ENCODE peak calls at places on chromosomes 4 and X, in six cellular contexts. One of them, this sample, is unnamed.

GRCh38 chrX:22748093-22748999 is 251.4 kb upstream of the DDX53 start:
- DNase-seq in K562: peak
- DNase-seq in H1: peak
- DNase-seq in HepG2: peak
- DNase-seq in HL-60: peak
- DNase-seq in SK-N-SH: peak
- DNase-seq in this sample: no peak

GRCh38 chr4:74975082-74975481 is 42.2 kb downstream of the PARM1 start:
- DNase-seq in SK-N-SH: no peak
- DNase-seq in K562: no peak
- DNase-seq in H1: no peak
- DNase-seq in HL-60: no peak
- DNase-seq in HepG2: no peak
- DNase-seq in this sample: no peak

GRCh38 chrX:2317527-2318055 is 183.2 kb downstream of the DHRSX start:
- DNase-seq in HL-60: no peak
- DNase-seq in SK-N-SH: no peak
- DNase-seq in K562: peak
- DNase-seq in HepG2: no peak
- DNase-seq in H1: no peak
- DNase-seq in this sample: no peak

GRCh38 chr4:41360911-41361830 is 104.4 kb downstream of the UCHL1 start:
- DNase-seq in K562: no peak
- DNase-seq in SK-N-SH: peak
- DNase-seq in H1: no peak
- DNase-seq in HepG2: no peak
- DNase-seq in HL-60: no peak
- DNase-seq in this sample: no peak

GRCh38 chr4:5037553-5038551 is 13.4 kb upstream of the STK32B start:
- DNase-seq in HepG2: peak
- DNase-seq in H1: no peak
- DNase-seq in HL-60: peak
- DNase-seq in K562: peak
- DNase-seq in SK-N-SH: no peak
- DNase-seq in this sample: no peak

GRCh38 chrX:149185087-149185486 is 320.0 kb downstream of the IDS start:
- DNase-seq in SK-N-SH: no peak
- DNase-seq in K562: no peak
- DNase-seq in H1: no peak
- DNase-seq in HL-60: no peak
- DNase-seq in HepG2: no peak
- DNase-seq in this sample: no peak

GRCh38 chr4:3681191-3681590 is 85.0 kb upstream of the ADRA2C start:
- DNase-seq in HL-60: no peak
- DNase-seq in SK-N-SH: no peak
- DNase-seq in K562: no peak
- DNase-seq in HepG2: no peak
- DNase-seq in H1: no peak
- DNase-seq in this sample: no peak

GRCh38 chr4:150242820-150243458 is 164.7 kb downstream of the DCLK2 start:
- DNase-seq in K562: peak
- DNase-seq in HepG2: no peak
- DNase-seq in H1: no peak
- DNase-seq in SK-N-SH: peak
- DNase-seq in HL-60: no peak
- DNase-seq in this sample: no peak

GRCh38 chrX:40090050-40090804 is 7.5 kb downstream of the BCOR start:
- DNase-seq in K562: peak
- DNase-seq in SK-N-SH: peak
- DNase-seq in HL-60: no peak
- DNase-seq in H1: no peak
- DNase-seq in HepG2: no peak
- DNase-seq in this sample: no peak

GRCh38 chr4:1026115-1026514 is 14.7 kb downstream of the FGFRL1 start:
- DNase-seq in K562: peak
- DNase-seq in SK-N-SH: peak
- DNase-seq in HL-60: peak
- DNase-seq in H1: no peak
- DNase-seq in HepG2: no peak
- DNase-seq in this sample: peak

GRCh38 chr4:185142563-185142910 is 529 bp upstream of the SLC25A4 start:
- DNase-seq in HL-60: no peak
- DNase-seq in SK-N-SH: no peak
- DNase-seq in HepG2: peak
- DNase-seq in H1: no peak
- DNase-seq in K562: no peak
- DNase-seq in this sample: no peak

GRCh38 chrX:110435191-110435590 is 76.5 kb downstream of the RTL9 start:
- DNase-seq in HL-60: no peak
- DNase-seq in SK-N-SH: no peak
- DNase-seq in K562: no peak
- DNase-seq in H1: no peak
- DNase-seq in HepG2: no peak
- DNase-seq in this sample: no peak

GRCh38 chrX:11760958-11761357 is 2.9 kb downstream of the MSL3 start:
- DNase-seq in HL-60: no peak
- DNase-seq in K562: no peak
- DNase-seq in H1: no peak
- DNase-seq in SK-N-SH: no peak
- DNase-seq in HepG2: no peak
- DNase-seq in this sample: no peak

GRCh38 chr4:2936773-2937145 is 26.4 kb downstream of the NOP14 start:
- DNase-seq in HL-60: peak
- DNase-seq in HepG2: no peak
- DNase-seq in SK-N-SH: no peak
- DNase-seq in K562: peak
- DNase-seq in H1: no peak
- DNase-seq in this sample: peak

GRCh38 chrX:130555757-130556156 is 154.0 kb downstream of the RBMX2 start:
- DNase-seq in H1: no peak
- DNase-seq in K562: no peak
- DNase-seq in HepG2: no peak
- DNase-seq in SK-N-SH: peak
- DNase-seq in HL-60: no peak
- DNase-seq in this sample: no peak

DNA sequence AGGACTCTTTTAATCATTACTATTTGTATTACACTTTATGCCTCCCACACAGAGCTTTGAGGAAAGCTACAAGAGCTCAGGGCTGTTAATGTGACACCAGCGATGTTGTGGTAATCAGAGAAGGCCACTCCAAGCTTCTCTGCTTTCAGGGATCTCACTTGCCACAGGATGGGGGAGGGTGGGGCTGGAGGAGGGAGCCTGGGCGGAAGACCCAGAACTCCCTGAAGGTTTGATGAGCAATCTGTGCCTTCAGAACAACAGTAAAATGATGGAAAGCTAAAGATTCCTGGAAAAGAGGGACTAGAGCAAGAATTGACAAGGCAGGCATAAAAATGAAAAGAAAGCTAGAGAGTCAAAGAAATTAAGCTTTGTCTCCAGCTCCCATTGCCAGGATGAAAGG is 75.6 kb downstream of the MAML3 start:
- DNase-seq in HepG2: no peak
- DNase-seq in SK-N-SH: no peak
- DNase-seq in HL-60: no peak
- DNase-seq in K562: no peak
- DNase-seq in H1: no peak
- DNase-seq in this sample: no peak
- TF ChIP-seq GABPA in HepG2: no peak
- TF ChIP-seq GABPA in SK-N-SH: no peak
- TF ChIP-seq GABPA in HL-60: no peak
- TF ChIP-seq GABPA in K562: no peak
- TF ChIP-seq GABPA in H1: no peak
- TF ChIP-seq GABPA in this sample: no peak

GRCh38 chr4:8905236-8905772 is 33.7 kb upstream of the HMX1 start:
- DNase-seq in HepG2: no peak
- DNase-seq in HL-60: no peak
- DNase-seq in H1: no peak
- DNase-seq in K562: no peak
- DNase-seq in SK-N-SH: peak
- DNase-seq in this sample: no peak

GRCh38 chr4:8906991-8907595 is 35.5 kb upstream of the HMX1 start:
- DNase-seq in H1: no peak
- DNase-seq in HL-60: no peak
- DNase-seq in HepG2: no peak
- DNase-seq in SK-N-SH: peak
- DNase-seq in K562: no peak
- DNase-seq in this sample: no peak

GRCh38 chr4:8906668-8906970 is 35.0 kb upstream of the HMX1 start:
- DNase-seq in SK-N-SH: peak
- DNase-seq in HL-60: no peak
- DNase-seq in H1: no peak
- DNase-seq in HepG2: no peak
- DNase-seq in K562: no peak
- DNase-seq in this sample: no peak

GRCh38 chr4:8904666-8905065 is 33.0 kb upstream of the HMX1 start:
- DNase-seq in HL-60: no peak
- DNase-seq in HepG2: no peak
- DNase-seq in H1: no peak
- DNase-seq in SK-N-SH: no peak
- DNase-seq in K562: no peak
- DNase-seq in this sample: no peak

GRCh38 chr4:8905773-8906667 is 34.4 kb upstream of the HMX1 start:
- DNase-seq in SK-N-SH: peak
- DNase-seq in HepG2: no peak
- DNase-seq in H1: no peak
- DNase-seq in HL-60: no peak
- DNase-seq in K562: no peak
- DNase-seq in this sample: no peak
- TF ChIP-seq GABPA in SK-N-SH: no peak
- TF ChIP-seq GABPA in HepG2: no peak
- TF ChIP-seq GABPA in H1: no peak
- TF ChIP-seq GABPA in HL-60: no peak
- TF ChIP-seq GABPA in K562: no peak
- TF ChIP-seq GABPA in this sample: no peak

GRCh38 chrX:133590703-133591505 is 175.6 kb upstream of the GPC4 start:
- DNase-seq in K562: no peak
- DNase-seq in HL-60: no peak
- DNase-seq in H1: no peak
- DNase-seq in HepG2: no peak
- DNase-seq in SK-N-SH: no peak
- DNase-seq in this sample: no peak
- TF ChIP-seq GABPA in K562: no peak
- TF ChIP-seq GABPA in HL-60: no peak
- TF ChIP-seq GABPA in H1: no peak
- TF ChIP-seq GABPA in HepG2: no peak
- TF ChIP-seq GABPA in SK-N-SH: no peak
- TF ChIP-seq GABPA in this sample: no peak

GRCh38 chrX:102833136-102833535 is 103.9 kb upstream of the RAB40AL start:
- DNase-seq in H1: no peak
- DNase-seq in HepG2: no peak
- DNase-seq in K562: no peak
- DNase-seq in HL-60: no peak
- DNase-seq in SK-N-SH: no peak
- DNase-seq in this sample: no peak

GRCh38 chrX:102837843-102838242 is 99.2 kb upstream of the RAB40AL start:
- DNase-seq in K562: no peak
- DNase-seq in HepG2: no peak
- DNase-seq in SK-N-SH: no peak
- DNase-seq in HL-60: no peak
- DNase-seq in H1: no peak
- DNase-seq in this sample: no peak

GRCh38 chrX:102835504-102836146 is 101.4 kb upstream of the RAB40AL start:
- DNase-seq in HL-60: peak
- DNase-seq in H1: no peak
- DNase-seq in SK-N-SH: no peak
- DNase-seq in HepG2: peak
- DNase-seq in K562: peak
- DNase-seq in this sample: no peak

GRCh38 chrX:102832661-102833060 is 104.4 kb upstream of the RAB40AL start:
- DNase-seq in HL-60: no peak
- DNase-seq in K562: peak
- DNase-seq in HepG2: no peak
- DNase-seq in H1: no peak
- DNase-seq in SK-N-SH: peak
- DNase-seq in this sample: no peak
- TF ChIP-seq GABPA in HL-60: no peak
- TF ChIP-seq GABPA in K562: no peak
- TF ChIP-seq GABPA in HepG2: no peak
- TF ChIP-seq GABPA in H1: no peak
- TF ChIP-seq GABPA in SK-N-SH: no peak
- TF ChIP-seq GABPA in this sample: no peak

GRCh38 chr4:37757705-37758104 is 68.8 kb upstream of the PGM2 start:
- DNase-seq in H1: no peak
- DNase-seq in HepG2: no peak
- DNase-seq in SK-N-SH: no peak
- DNase-seq in HL-60: peak
- DNase-seq in K562: no peak
- DNase-seq in this sample: no peak

GRCh38 chr4:37758226-37758625 is 68.3 kb upstream of the PGM2 start:
- DNase-seq in HL-60: peak
- DNase-seq in H1: no peak
- DNase-seq in SK-N-SH: no peak
- DNase-seq in K562: no peak
- DNase-seq in HepG2: peak
- DNase-seq in this sample: no peak

GRCh38 chr4:37757121-37757520 is 69.4 kb upstream of the PGM2 start:
- DNase-seq in HepG2: no peak
- DNase-seq in HL-60: no peak
- DNase-seq in H1: no peak
- DNase-seq in SK-N-SH: no peak
- DNase-seq in K562: no peak
- DNase-seq in this sample: no peak

GRCh38 chr4:37749398-37749988 is 63.3 kb upstream of the RELL1 start:
- DNase-seq in HL-60: no peak
- DNase-seq in SK-N-SH: no peak
- DNase-seq in HepG2: no peak
- DNase-seq in K562: no peak
- DNase-seq in H1: no peak
- DNase-seq in this sample: no peak

DNA sequence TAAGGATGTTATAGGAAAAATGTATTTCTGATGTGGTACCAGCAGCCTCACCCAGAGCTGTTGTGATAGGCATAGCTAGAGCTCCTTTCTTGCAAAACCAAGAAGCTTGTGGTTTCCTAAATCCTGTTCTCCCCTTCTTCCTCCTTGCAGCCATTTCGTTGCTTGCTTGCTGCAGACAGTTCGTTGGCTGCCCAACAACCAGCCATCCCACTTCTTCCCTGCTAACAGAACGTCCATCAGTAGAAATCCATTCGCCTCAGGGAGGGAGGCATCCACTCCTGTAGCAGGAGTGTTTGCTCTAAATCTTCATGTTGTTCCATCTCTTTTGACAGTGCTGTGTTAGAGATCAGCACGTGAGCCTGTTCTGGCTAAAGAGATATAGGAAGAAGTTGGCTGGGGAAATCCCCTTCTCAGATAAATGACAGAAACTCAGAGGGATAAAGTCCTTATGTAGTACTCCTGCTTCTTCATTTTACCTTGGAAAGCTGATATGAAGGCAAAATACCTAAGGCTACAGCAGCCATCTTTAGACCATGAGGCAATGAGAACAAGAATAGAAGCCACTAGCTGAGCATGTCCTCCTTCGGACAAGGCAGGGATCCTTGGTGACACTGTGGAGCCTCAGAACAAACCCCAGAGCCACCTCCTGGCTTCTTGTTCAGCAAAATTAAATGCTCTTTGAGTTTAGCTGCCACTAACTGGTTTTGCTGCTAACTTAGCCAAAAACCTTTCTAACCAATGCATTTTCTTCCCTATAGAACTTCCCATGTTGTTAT is 68.4 kb upstream of the RELL1 start:
- DNase-seq in K562: no peak
- DNase-seq in HepG2: no peak
- DNase-seq in HL-60: peak
- DNase-seq in SK-N-SH: no peak
- DNase-seq in H1: no peak
- DNase-seq in this sample: no peak
- TF ChIP-seq GABPA in K562: no peak
- TF ChIP-seq GABPA in HepG2: no peak
- TF ChIP-seq GABPA in HL-60: no peak
- TF ChIP-seq GABPA in SK-N-SH: no peak
- TF ChIP-seq GABPA in H1: no peak
- TF ChIP-seq GABPA in this sample: no peak